ENCODE peak calls at places on chromosomes 4 and X, in eight cellular contexts. H is PC-3, V is HCT116, G is neural progenitor cell, R is GM23248, E is hepatocyte, Z is HepG2, J is MM.1S. C is an unnamed sample.

GRCh38 chrX:18271309-18271708 is 50.6 kb upstream of the BEND2 start:
- DNase-seq in H (no peak), E (no peak), R (no peak), J (no peak), G (no peak), Z (no peak), V (no peak), C (no peak)

GRCh38 chr4:139144911-139145551 is 32.0 kb downstream of the ELF2 start:
- DNase-seq in Z (no peak), J (no peak), H (no peak), G (no peak), E (peak; percentile 19), R (no peak), V (no peak), C (peak; percentile 12)

GRCh38 chr4:87555751-87556619 is 26.8 kb upstream of the SPARCL1 start:
- DNase-seq in E (no peak), J (no peak), H (peak; percentile 89), G (no peak), V (no peak), R (peak; percentile 96), Z (no peak), C (no peak)

GRCh38 chrX:724256-724655 is 93.7 kb downstream of the SHOX start:
- DNase-seq in E (no peak), G (no peak), J (no peak), R (peak; percentile 32), V (no peak), H (no peak), Z (no peak), C (no peak)

GRCh38 chr4:87150498-87151261 is 69.7 kb downstream of the KLHL8 start:
- DNase-seq in V (peak; percentile 55), J (peak; percentile 78), R (peak; percentile 71), H (peak; percentile 88), Z (peak; percentile 70), E (peak; percentile 85), G (peak; percentile 80), C (peak; percentile 16)

GRCh38 chr4:8112036-8112576 is 46.5 kb downstream of the ABLIM2 start:
- DNase-seq in R (no peak), V (no peak), G (no peak), E (no peak), J (no peak), Z (no peak), H (no peak), C (no peak)

GRCh38 chr4:147596976-147597375 is 20.2 kb upstream of the TMEM184C start:
- DNase-seq in V (no peak), J (no peak), E (no peak), R (peak; percentile 83), G (no peak), H (peak; percentile 90), Z (no peak), C (peak; percentile 85)

GRCh38 chrX:129522184-129523059 is 868 bp downstream of the SMARCA1 start:
- DNase-seq in J (no peak), H (peak; percentile 63), R (peak; percentile 81), E (peak; percentile 78), Z (peak; percentile 64), V (peak; percentile 16), G (peak; percentile 80), C (peak; percentile 88)

GRCh38 chr4:110245567-110245966 is 47.2 kb upstream of the ELOVL6 start:
- DNase-seq in H (peak; percentile 60), G (no peak), E (no peak), Z (no peak), R (peak; percentile 71), V (no peak), J (no peak), C (peak; percentile 1)

GRCh38 chr4:2787230-2788100 is 5.4 kb upstream of the SH3BP2 start:
- DNase-seq in Z (no peak), H (no peak), G (no peak), V (no peak), J (peak; percentile 35), R (no peak), E (no peak), C (no peak)

GRCh38 chrX:25049347-25049746 is 33.6 kb upstream of the ARX start:
- DNase-seq in G (no peak), Z (no peak), E (peak; percentile 18), R (no peak), V (no peak), H (no peak), J (no peak), C (no peak)

GRCh38 chrX:72621163-72621562 is 48.5 kb upstream of the HDAC8 start:
- DNase-seq in G (no peak), H (peak; percentile 60), E (no peak), V (no peak), R (peak; percentile 6), J (no peak), Z (no peak), C (peak; percentile 45)

GRCh38 chr4:94127707-94128328 is 79.8 kb upstream of the SMARCAD1 start:
- DNase-seq in J (peak; percentile 43), H (peak; percentile 33), G (peak; percentile 37), Z (peak; percentile 30), E (peak; percentile 43), R (peak; percentile 54), V (peak; percentile 50), C (no peak)

GRCh38 chr4:89175611-89176010 is 64.3 kb downstream of the TIGD2 start:
- DNase-seq in J (no peak), E (no peak), R (no peak), V (no peak), H (no peak), Z (no peak), G (no peak), C (no peak)

GRCh38 chr4:16123356-16124084 is 39.7 kb upstream of the PROM1 start:
- DNase-seq in V (no peak), R (no peak), Z (no peak), J (no peak), H (no peak), E (no peak), G (peak; percentile 49), C (no peak)

GRCh38 chr4:108850407-108850709 is 87.5 kb upstream of the ETNPPL start:
- DNase-seq in J (peak; percentile 71), H (no peak), E (no peak), Z (no peak), G (no peak), R (peak; percentile 50), V (no peak), C (no peak)

GRCh38 chr4:182809417-182810102 is 107.6 kb downstream of the DCTD start:
- DNase-seq in G (no peak), V (peak; percentile 18), E (peak; percentile 42), J (no peak), R (peak; percentile 5), Z (peak; percentile 6), H (peak; percentile 47), C (no peak)
- H2AFZ ChIP-seq in G (no peak overlapping the region), V (no peak overlapping the region), E (no peak overlapping the region), J (peak overlapping the region; percentile 30), R (no peak overlapping the region), Z (no peak overlapping the region), H (peak overlapping the region; percentile 48), C (no peak overlapping the region)

DNA sequence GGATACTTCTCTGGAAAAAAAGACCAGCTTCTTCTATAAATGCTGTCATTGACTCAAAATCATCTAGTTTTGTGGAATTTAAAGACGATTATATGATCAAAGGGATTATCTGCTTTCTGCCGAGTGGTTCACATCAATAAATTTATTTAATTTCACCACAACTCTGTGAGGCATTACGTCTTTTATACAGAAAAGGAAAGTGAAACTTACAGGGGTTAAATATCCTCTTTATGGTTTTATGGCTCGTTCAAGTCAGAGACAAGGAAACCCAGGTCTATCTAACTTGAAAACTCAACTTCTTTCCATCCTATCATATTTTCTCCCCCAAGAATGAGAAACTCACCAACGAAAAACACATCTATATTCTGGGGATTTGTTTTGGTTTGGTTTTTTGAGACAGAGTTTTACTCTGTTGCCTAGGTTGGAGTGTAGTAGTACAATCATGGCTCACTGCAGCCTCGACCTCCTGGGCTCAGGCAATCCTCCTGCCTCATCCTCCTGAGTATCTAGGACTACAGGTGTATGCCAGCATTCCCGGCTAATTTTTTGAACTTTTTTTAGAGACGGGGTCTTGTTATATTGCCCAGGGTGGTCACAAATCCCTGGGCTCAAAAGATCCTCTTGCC is 377.9 kb upstream of the EMCN start:
- DNase-seq in Z (no peak), E (no peak), V (no peak), H (no peak), R (peak; percentile 39), G (no peak), J (peak; percentile 71), C (no peak)
- H2AFZ ChIP-seq in Z (no peak overlapping the region), E (no peak overlapping the region), V (no peak overlapping the region), H (no peak overlapping the region), R (peak overlapping the region; percentile 82), G (peak overlapping the region; percentile 8), J (peak overlapping the region; percentile 21), C (peak overlapping the region; percentile 58)

GRCh38 chrX:80602017-80602765 is 181.9 kb downstream of the TENT5D start:
- DNase-seq in R (no peak), H (no peak), J (no peak), Z (no peak), E (no peak), G (no peak), V (no peak), C (no peak)
- H2AFZ ChIP-seq in R (no peak overlapping the region), H (no peak overlapping the region), J (no peak overlapping the region), Z (no peak overlapping the region), E (no peak overlapping the region), G (no peak overlapping the region), V (no peak overlapping the region), C (no peak overlapping the region)

DNA sequence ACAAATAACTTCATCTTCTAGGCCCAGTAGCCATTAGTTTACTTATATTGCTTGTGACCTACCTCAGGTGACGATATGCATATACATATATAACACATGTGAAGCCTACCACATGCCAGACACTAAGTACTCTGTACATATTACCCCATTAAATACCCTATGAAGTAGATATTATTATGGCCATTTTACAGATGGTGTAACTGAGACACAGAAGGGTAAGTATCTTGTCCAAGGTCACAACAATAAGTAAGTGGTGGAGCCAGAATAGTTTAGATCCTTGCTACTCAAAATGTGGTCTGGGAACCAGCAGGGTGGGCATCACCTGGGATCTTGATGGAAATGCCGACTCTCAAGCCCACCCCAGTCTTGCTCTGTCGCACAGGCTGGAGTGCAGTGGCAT is 78.1 kb upstream of the RAPGEF2 start:
- DNase-seq in E (no peak), R (no peak), V (no peak), H (no peak), Z (no peak), G (no peak), J (no peak), C (no peak)
- H2AFZ ChIP-seq in E (no peak overlapping the region), R (no peak overlapping the region), V (no peak overlapping the region), H (no peak overlapping the region), Z (no peak overlapping the region), G (no peak overlapping the region), J (no peak overlapping the region), C (no peak overlapping the region)

C was measured in PC-9.